ENCODE peak calls at places on chromosomes 1 and 21, in six cellular contexts. One of them, this sample, is unnamed.

GRCh38 chr1:206457408-206457807 is 12.9 kb upstream of the IKBKE start:
- DNase-seq in stimulated activated naive B cell treated with anti-CD40 and anti-IgM and Interleukin-4, amounts not matched to agents 10 μg/mL and 1 μg/mL and 100 μg/mL, for 72 hours: no peak
- DNase-seq in sigmoid colon: no peak
- DNase-seq in HuH-7: no peak
- DNase-seq in lung microvascular endothelial cell: peak; percentile 39
- DNase-seq in head of caudate nucleus: no peak
- DNase-seq in this sample: peak; percentile 50

GRCh38 chr1:239909894-239910293 is 181.8 kb upstream of the FMN2 start:
- DNase-seq in lung microvascular endothelial cell: no peak
- DNase-seq in HuH-7: peak; percentile 20
- DNase-seq in sigmoid colon: peak; percentile 86
- DNase-seq in stimulated activated naive B cell treated with anti-CD40 and anti-IgM and Interleukin-4, amounts not matched to agents 10 μg/mL and 1 μg/mL and 100 μg/mL, for 72 hours: no peak
- DNase-seq in head of caudate nucleus: no peak
- DNase-seq in this sample: no peak

GRCh38 chr1:184641894-184642293 is 112.8 kb downstream of the EDEM3 start:
- DNase-seq in lung microvascular endothelial cell: no peak
- DNase-seq in stimulated activated naive B cell treated with anti-CD40 and anti-IgM and Interleukin-4, amounts not matched to agents 10 μg/mL and 1 μg/mL and 100 μg/mL, for 72 hours: no peak
- DNase-seq in HuH-7: no peak
- DNase-seq in sigmoid colon: no peak
- DNase-seq in head of caudate nucleus: no peak
- DNase-seq in this sample: no peak

GRCh38 chr1:195899762-195900352 is 708.4 kb downstream of the KCNT2 start:
- DNase-seq in lung microvascular endothelial cell: no peak
- DNase-seq in stimulated activated naive B cell treated with anti-CD40 and anti-IgM and Interleukin-4, amounts not matched to agents 10 μg/mL and 1 μg/mL and 100 μg/mL, for 72 hours: no peak
- DNase-seq in HuH-7: no peak
- DNase-seq in sigmoid colon: no peak
- DNase-seq in head of caudate nucleus: no peak
- DNase-seq in this sample: peak; percentile 39

GRCh38 chr1:66374561-66375111 is 159.3 kb upstream of the SGIP1 start:
- DNase-seq in stimulated activated naive B cell treated with anti-CD40 and anti-IgM and Interleukin-4, amounts not matched to agents 10 μg/mL and 1 μg/mL and 100 μg/mL, for 72 hours: peak; percentile 69
- DNase-seq in HuH-7: no peak
- DNase-seq in head of caudate nucleus: no peak
- DNase-seq in lung microvascular endothelial cell: peak; percentile 75
- DNase-seq in sigmoid colon: no peak
- DNase-seq in this sample: peak; percentile 75

GRCh38 chr1:152410599-152410998 is 3.5 kb downstream of the CRNN start:
- DNase-seq in lung microvascular endothelial cell: no peak
- DNase-seq in sigmoid colon: no peak
- DNase-seq in head of caudate nucleus: no peak
- DNase-seq in stimulated activated naive B cell treated with anti-CD40 and anti-IgM and Interleukin-4, amounts not matched to agents 10 μg/mL and 1 μg/mL and 100 μg/mL, for 72 hours: no peak
- DNase-seq in HuH-7: no peak
- DNase-seq in this sample: no peak

GRCh38 chr1:181140891-181141290 is 52.4 kb downstream of the IER5 start:
- DNase-seq in head of caudate nucleus: no peak
- DNase-seq in HuH-7: no peak
- DNase-seq in lung microvascular endothelial cell: no peak
- DNase-seq in stimulated activated naive B cell treated with anti-CD40 and anti-IgM and Interleukin-4, amounts not matched to agents 10 μg/mL and 1 μg/mL and 100 μg/mL, for 72 hours: no peak
- DNase-seq in sigmoid colon: peak; percentile 49
- DNase-seq in this sample: no peak

GRCh38 chr1:75245239-75245638 is 111.1 kb downstream of the LHX8 start:
- DNase-seq in sigmoid colon: no peak
- DNase-seq in stimulated activated naive B cell treated with anti-CD40 and anti-IgM and Interleukin-4, amounts not matched to agents 10 μg/mL and 1 μg/mL and 100 μg/mL, for 72 hours: no peak
- DNase-seq in head of caudate nucleus: no peak
- DNase-seq in HuH-7: no peak
- DNase-seq in lung microvascular endothelial cell: no peak
- DNase-seq in this sample: no peak

GRCh38 chr21:46050651-46051378 is 47.1 kb upstream of the COL6A2 start:
- DNase-seq in stimulated activated naive B cell treated with anti-CD40 and anti-IgM and Interleukin-4, amounts not matched to agents 10 μg/mL and 1 μg/mL and 100 μg/mL, for 72 hours: no peak
- DNase-seq in lung microvascular endothelial cell: no peak
- DNase-seq in head of caudate nucleus: no peak
- DNase-seq in sigmoid colon: peak; percentile 69
- DNase-seq in HuH-7: no peak
- DNase-seq in this sample: no peak

GRCh38 chr1:62294211-62294610 is 25.0 kb downstream of the KANK4 start:
- DNase-seq in HuH-7: no peak
- DNase-seq in sigmoid colon: no peak
- DNase-seq in stimulated activated naive B cell treated with anti-CD40 and anti-IgM and Interleukin-4, amounts not matched to agents 10 μg/mL and 1 μg/mL and 100 μg/mL, for 72 hours: no peak
- DNase-seq in head of caudate nucleus: peak; percentile 31
- DNase-seq in lung microvascular endothelial cell: no peak
- DNase-seq in this sample: no peak

GRCh38 chr1:165877411-165877810 is 50.0 kb downstream of the UCK2 start:
- DNase-seq in stimulated activated naive B cell treated with anti-CD40 and anti-IgM and Interleukin-4, amounts not matched to agents 10 μg/mL and 1 μg/mL and 100 μg/mL, for 72 hours: no peak
- DNase-seq in lung microvascular endothelial cell: no peak
- DNase-seq in sigmoid colon: no peak
- DNase-seq in head of caudate nucleus: no peak
- DNase-seq in HuH-7: no peak
- DNase-seq in this sample: no peak

GRCh38 chr1:14614326-14614725 is 15.8 kb downstream of the KAZN start:
- DNase-seq in HuH-7: no peak
- DNase-seq in head of caudate nucleus: no peak
- DNase-seq in stimulated activated naive B cell treated with anti-CD40 and anti-IgM and Interleukin-4, amounts not matched to agents 10 μg/mL and 1 μg/mL and 100 μg/mL, for 72 hours: no peak
- DNase-seq in sigmoid colon: no peak
- DNase-seq in lung microvascular endothelial cell: no peak
- DNase-seq in this sample: no peak

GRCh38 chr1:18951416-18951815 is 5.1 kb downstream of the IFFO2 start:
- DNase-seq in HuH-7: no peak
- DNase-seq in lung microvascular endothelial cell: no peak
- DNase-seq in head of caudate nucleus: no peak
- DNase-seq in sigmoid colon: no peak
- DNase-seq in stimulated activated naive B cell treated with anti-CD40 and anti-IgM and Interleukin-4, amounts not matched to agents 10 μg/mL and 1 μg/mL and 100 μg/mL, for 72 hours: no peak
- DNase-seq in this sample: no peak

This sample was measured in mesenchymal stem cell.